ENCODE peak calls at places on chromosomes 1 and 21, in six cellular contexts. G is H1, S is K562, U is GM12891, N is GM12878, M is HepG2. D is an unnamed sample.

GRCh38 chr1:221765527-221765926 is 23.6 kb upstream of the DUSP10 start:
- DNase-seq in U (no peak), S (no peak), N (no peak), M (no peak), G (no peak), D (no peak)

GRCh38 chr1:235513495-235514366 is 9.5 kb upstream of the B3GALNT2 start:
- DNase-seq in N (no peak), G (no peak), M (peak), U (no peak), S (peak), D (no peak)

GRCh38 chr1:22089787-22090186 is 37.3 kb downstream of the CDC42 start:
- DNase-seq in N (no peak), S (no peak), U (no peak), M (no peak), G (no peak), D (no peak)

GRCh38 chr1:7705048-7705907 is 65.8 kb upstream of the VAMP3 start:
- DNase-seq in N (no peak), G (no peak), M (no peak), U (no peak), S (no peak), D (no peak)

GRCh38 chr1:200875416-200875815 is 2.6 kb downstream of the GPR25 start:
- DNase-seq in N (no peak), M (no peak), G (no peak), U (no peak), S (no peak), D (no peak)

GRCh38 chr1:231993968-231994455 is 367.4 kb downstream of the DISC1 start:
- DNase-seq in S (no peak), U (no peak), G (no peak), N (no peak), M (no peak), D (no peak)

GRCh38 chr1:28358701-28359100 is 10.8 kb upstream of the PHACTR4 start:
- DNase-seq in U (no peak), S (no peak), G (no peak), M (no peak), N (no peak), D (no peak)

GRCh38 chr1:178528963-178529355 is 16.1 kb downstream of the TEX35 start:
- DNase-seq in M (no peak), N (no peak), U (no peak), G (no peak), S (no peak), D (no peak)

GRCh38 chr1:227895828-227896685 is 51.7 kb downstream of the WNT9A start:
- DNase-seq in S (no peak), M (peak), G (no peak), U (no peak), N (no peak), D (no peak)

GRCh38 chr21:28111151-28111619 is 881.5 kb downstream of the LTN1 start:
- DNase-seq in U (no peak), G (no peak), N (no peak), M (no peak), S (no peak), D (no peak)

GRCh38 chr1:202160377-202160940 is at the start of gene PTPN7:
- DNase-seq in N (peak), U (peak), G (no peak), M (no peak), S (peak), D (peak)

GRCh38 chr1:75136158-75136815 is 2.1 kb downstream of the LHX8 start:
- DNase-seq in U (no peak), N (no peak), S (no peak), M (no peak), G (no peak), D (no peak)

GRCh38 chr1:222790520-222790919 is 24.3 kb upstream of the DISP1 start:
- DNase-seq in S (no peak), N (no peak), G (no peak), M (no peak), U (no peak), D (no peak)

GRCh38 chr1:243325305-243325890 is 69.6 kb downstream of the SDCCAG8 start:
- DNase-seq in N (no peak), U (no peak), M (peak), G (no peak), S (peak), D (no peak)

GRCh38 chr1:16172964-16173446 is 17.1 kb upstream of the EPHA2 start:
- DNase-seq in M (no peak), U (no peak), G (no peak), S (peak), N (no peak), D (no peak)

GRCh38 chr1:50977575-50978143 is 7.6 kb downstream of the CDKN2C start:
- DNase-seq in U (peak), N (no peak), G (no peak), S (peak), M (peak), D (peak)

GRCh38 chr1:181126871-181127587 is 38.5 kb downstream of the IER5 start:
- DNase-seq in M (peak), N (no peak), S (no peak), G (no peak), U (no peak), D (no peak)

GRCh38 chr1:91693542-91693941 is 192.4 kb downstream of the TGFBR3 start:
- DNase-seq in U (no peak), N (no peak), S (no peak), G (no peak), M (no peak), D (no peak)

DNA sequence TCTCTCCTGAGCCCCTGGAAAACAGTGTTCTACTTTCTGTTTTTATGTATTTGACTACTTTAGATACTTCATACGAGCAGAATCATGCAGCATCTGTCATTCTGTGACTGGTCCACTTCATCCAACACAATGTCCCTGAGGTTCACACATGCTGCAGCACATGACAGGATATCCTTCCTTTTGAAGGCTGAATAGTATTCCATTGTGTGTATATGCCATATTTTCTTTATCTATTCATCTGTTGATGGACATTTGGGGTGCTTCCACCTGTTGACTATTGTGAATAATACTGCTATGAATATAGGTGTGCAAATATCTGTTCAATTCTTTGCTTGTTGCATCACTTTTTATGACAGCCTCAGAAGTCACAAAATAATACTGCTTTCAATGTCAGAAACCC is 55.8 kb downstream of the SH3GLB1 start:
- DNase-seq in N (no peak), M (no peak), G (no peak), S (no peak), U (no peak), D (no peak)
- TF ChIP-seq POLR2AphosphoS5 in N (no peak), M (no peak), G (no peak), S (no peak), U (no peak), D (no peak)

GRCh38 chr1:206556047-206556747 is 48.9 kb downstream of the RASSF5 start:
- DNase-seq in S (no peak), M (peak), N (no peak), U (no peak), G (no peak), D (no peak)
- TF ChIP-seq TAF1 in S (no peak), M (no peak), N (peak), U (no peak), G (no peak), D (no peak)

GRCh38 chr1:204408602-204409001 is 3.0 kb downstream of the PPP1R15B start:
- DNase-seq in S (no peak), M (no peak), N (no peak), G (no peak), U (no peak), D (no peak)

GRCh38 chr1:204410764-204411450 is 710 bp downstream of the PPP1R15B start:
- DNase-seq in G (no peak), S (peak), M (no peak), U (peak), N (no peak), D (peak)

GRCh38 chr1:204409111-204409510 is 2.5 kb downstream of the PPP1R15B start:
- DNase-seq in M (no peak), S (no peak), N (no peak), U (no peak), G (no peak), D (no peak)

GRCh38 chr1:204409878-204410763 is 1.5 kb downstream of the PPP1R15B start:
- DNase-seq in U (no peak), N (no peak), S (no peak), M (no peak), G (no peak), D (no peak)

GRCh38 chr1:204411451-204412245 is at the start of gene PPP1R15B:
- DNase-seq in M (peak), N (peak), S (peak), G (peak), U (peak), D (peak)
- TF ChIP-seq POLR2A in M (peak), N (peak), S (peak), G (peak), U (peak), D (peak)

GRCh38 chr1:85569122-85569521 is 11.4 kb upstream of the CCN1 start:
- DNase-seq in M (no peak), N (no peak), G (no peak), U (no peak), S (no peak), D (no peak)
- TF ChIP-seq POLR2AphosphoS5 in M (no peak), N (no peak), G (no peak), U (no peak), S (no peak), D (no peak)

GRCh38 chr1:35120458-35121133 is 41.4 kb downstream of the ZMYM1 start:
- DNase-seq in N (no peak), G (peak), U (peak), S (no peak), M (peak), D (peak)

GRCh38 chr1:35122311-35122710 is 43.1 kb downstream of the ZMYM1 start:
- DNase-seq in G (no peak), S (no peak), N (no peak), U (no peak), M (no peak), D (no peak)
- TF ChIP-seq TAF1 in G (no peak), S (no peak), N (no peak), U (no peak), M (no peak), D (no peak)

GRCh38 chr1:79587229-79587628 is 580.7 kb upstream of the ADGRL4 start:
- DNase-seq in U (no peak), S (no peak), G (no peak), N (no peak), M (no peak), D (no peak)
- TF ChIP-seq POLR2A in U (no peak), S (no peak), G (no peak), N (no peak), M (no peak), D (no peak)

DNA sequence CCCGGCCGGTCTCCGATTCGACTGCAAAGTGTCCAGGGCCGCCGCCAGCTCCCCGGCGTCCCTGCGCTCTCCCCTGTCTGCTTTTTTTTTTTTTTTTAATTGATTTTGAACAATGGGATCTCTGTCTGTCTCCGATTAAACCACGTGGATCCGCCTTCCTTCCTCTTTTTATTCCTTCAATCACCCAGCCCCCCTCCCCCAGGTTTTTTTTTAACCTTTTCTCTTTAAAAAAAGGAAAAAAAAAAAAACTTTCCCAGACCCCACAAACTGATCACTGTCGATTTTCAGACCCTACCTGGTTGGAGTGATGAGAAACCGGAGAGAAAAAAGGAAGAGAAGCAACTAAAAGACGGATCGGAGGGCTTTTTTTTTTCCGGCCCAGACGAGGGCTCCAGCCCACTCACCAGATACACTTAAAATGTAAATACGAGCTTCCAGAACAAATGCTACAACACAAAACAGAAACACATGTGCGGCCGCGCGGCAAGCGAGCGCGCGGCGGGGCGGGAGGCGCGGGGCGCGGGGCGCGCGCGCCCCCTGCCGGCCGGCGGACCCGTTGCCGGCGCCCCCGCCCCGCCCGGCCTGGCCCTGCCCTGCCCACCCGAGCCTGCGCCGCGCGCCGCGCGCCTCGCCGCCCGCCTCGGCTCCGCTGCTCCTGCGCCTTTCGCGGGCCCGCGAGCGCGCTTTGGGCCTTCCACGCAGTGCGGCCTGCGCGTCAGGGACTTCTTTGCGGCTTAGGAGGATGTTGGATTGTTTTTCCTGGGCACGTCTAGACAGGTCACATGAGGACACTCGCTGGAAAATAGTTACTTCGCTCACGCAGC is at the start of gene RCC2:
- DNase-seq in U (peak), N (no peak), S (peak), M (peak), G (no peak), D (peak)
- TF ChIP-seq POLR2AphosphoS5 in U (peak), N (peak), S (peak), M (peak), G (no peak), D (peak)

GRCh38 chr1:213391445-213391844 is 340.4 kb downstream of the RPS6KC1 start:
- DNase-seq in S (no peak), M (no peak), U (no peak), N (no peak), G (no peak), D (no peak)
- TF ChIP-seq TAF1 in S (no peak), M (no peak), U (no peak), N (no peak), G (no peak), D (no peak)

GRCh38 chr21:25735895-25736597 is 1.3 kb downstream of the GABPA start:
- DNase-seq in G (no peak), M (peak), U (no peak), S (no peak), N (no peak), D (no peak)

GRCh38 chr21:25732091-25732760 is 2.5 kb downstream of the ATP5PF start:
- DNase-seq in U (no peak), S (no peak), N (no peak), M (no peak), G (no peak), D (no peak)

GRCh38 chr21:25733859-25734653 is 648 bp downstream of the ATP5PF start:
- DNase-seq in S (no peak), U (no peak), M (peak), G (no peak), N (no peak), D (no peak)

GRCh38 chr21:25734654-25735220 is at the start of the genes ATP5PF and GABPA:
- DNase-seq in G (peak), M (peak), S (peak), N (peak), U (peak), D (peak)

GRCh38 chr21:25735221-25735894 is 586 bp downstream of the GABPA start:
- DNase-seq in G (peak), M (peak), U (peak), S (peak), N (no peak), D (peak)
- TF ChIP-seq POLR2A in G (peak), M (peak), U (no peak), S (peak), N (peak), D (peak)